ENCODE peak calls at places on chromosomes 7 and 10, in five cellular contexts. K, I, F, U and Z are unnamed samples.

GRCh38 chr7:25885057-25885576 is 266.9 kb upstream of the NFE2L3 start:
- DNase-seq in K (no peak), I (no peak), F (no peak), U (no peak), Z (no peak)

GRCh38 chr7:141920281-141920680 is 4.1 kb downstream of the OR9A4 start:
- DNase-seq in K (no peak), I (no peak), F (no peak), U (no peak), Z (peak)

GRCh38 chr7:130996841-130997231 is 262.8 kb upstream of the KLF14 start:
- DNase-seq in K (no peak), I (no peak), F (no peak), U (peak), Z (no peak)

GRCh38 chr7:84216477-84216876 is 21.9 kb upstream of the SEMA3A start:
- DNase-seq in K (no peak), I (no peak), F (no peak), U (no peak), Z (no peak)

GRCh38 chr10:90787906-90788491 is 69.8 kb downstream of the HTR7 start:
- DNase-seq in K (peak), I (peak), F (no peak), U (peak), Z (no peak)

GRCh38 chr10:74244097-74244685 is 93.2 kb downstream of the ADK start:
- DNase-seq in K (peak), I (no peak), F (no peak), U (peak), Z (peak)

GRCh38 chr7:123024989-123025758 is 29.7 kb upstream of the TAS2R16 start:
- DNase-seq in K (no peak), I (no peak), F (no peak), U (peak), Z (no peak)

GRCh38 chr10:69892436-69893215 is 90.9 kb downstream of the COL13A1 start:
- DNase-seq in K (no peak), I (no peak), F (no peak), U (no peak), Z (no peak)

GRCh38 chr7:114081606-114082425 is 163.0 kb upstream of the PPP1R3A start:
- DNase-seq in K (peak), I (no peak), F (no peak), U (peak), Z (peak)

GRCh38 chr7:118153551-118154177 is 30.3 kb upstream of the LSM8 start:
- DNase-seq in K (peak), I (no peak), F (no peak), U (peak), Z (peak)

GRCh38 chr10:15238553-15239335 is 70.3 kb upstream of the NMT2 start:
- DNase-seq in K (no peak), I (no peak), F (no peak), U (peak), Z (no peak)

GRCh38 chr7:2098496-2098895 is 134.2 kb downstream of the MAD1L1 start:
- DNase-seq in K (no peak), I (no peak), F (no peak), U (no peak), Z (no peak)

DNA sequence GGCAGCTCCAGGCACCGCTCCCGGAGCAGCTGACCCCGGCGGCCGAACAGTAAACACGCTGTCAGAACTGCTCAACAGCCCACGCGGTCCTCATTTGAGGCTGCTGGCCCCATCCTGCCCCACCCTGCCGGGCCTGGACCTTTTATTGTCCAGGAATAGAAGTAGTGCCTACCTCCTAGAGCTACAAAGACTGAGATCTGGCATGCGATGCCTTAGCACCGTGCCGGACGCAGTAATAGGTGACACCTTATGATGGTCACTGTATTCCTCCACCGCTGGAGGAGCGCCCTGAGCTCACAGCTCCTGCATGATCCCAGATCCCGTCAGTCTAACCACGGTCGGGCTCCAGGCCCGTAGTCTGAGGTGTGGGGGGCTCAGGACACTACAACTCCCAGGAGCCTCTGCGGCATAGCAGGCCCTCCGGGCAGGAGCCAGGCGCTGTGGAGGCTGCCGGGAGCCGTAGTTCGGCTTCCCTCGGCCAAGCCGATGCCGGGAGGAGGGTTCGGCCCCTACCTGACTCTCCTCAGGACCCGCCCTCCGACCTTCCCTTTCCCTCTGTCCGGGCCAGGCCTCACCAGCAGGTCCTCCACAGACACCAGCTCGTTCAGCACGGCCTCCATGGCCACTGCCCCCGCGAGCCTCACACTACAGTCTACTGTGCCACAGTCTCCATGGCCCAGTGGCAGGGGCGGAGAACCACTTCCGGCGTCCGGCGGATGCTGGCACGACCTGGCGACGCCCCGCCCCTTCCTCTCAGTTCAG is at the start of gene FIS1:
- DNase-seq in K (peak), I (peak), F (peak), U (peak), Z (peak)
- H2BK12ac ChIP-seq in K (peak), I (no peak), F (peak), U (no peak), Z (no peak)

GRCh38 chr7:111424768-111425167 is 137.5 kb downstream of the IMMP2L start:
- DNase-seq in K (no peak), I (no peak), F (no peak), U (peak), Z (peak)
- H2BK12ac ChIP-seq in K (no peak), I (no peak), F (no peak), U (no peak), Z (no peak)

GRCh38 chr10:21510218-21511070 is 15.0 kb downstream of the SKIDA1 start:
- DNase-seq in K (peak), I (no peak), F (no peak), U (no peak), Z (no peak)
- H2BK12ac ChIP-seq in K (no peak), I (no peak), F (peak), U (peak), Z (peak)

GRCh38 chr10:129761981-129762956 is 201.8 kb downstream of the EBF3 start:
- DNase-seq in K (no peak), I (peak), F (no peak), U (no peak), Z (no peak)
- H2BK12ac ChIP-seq in K (no peak), I (no peak), F (no peak), U (no peak), Z (no peak)

DNA sequence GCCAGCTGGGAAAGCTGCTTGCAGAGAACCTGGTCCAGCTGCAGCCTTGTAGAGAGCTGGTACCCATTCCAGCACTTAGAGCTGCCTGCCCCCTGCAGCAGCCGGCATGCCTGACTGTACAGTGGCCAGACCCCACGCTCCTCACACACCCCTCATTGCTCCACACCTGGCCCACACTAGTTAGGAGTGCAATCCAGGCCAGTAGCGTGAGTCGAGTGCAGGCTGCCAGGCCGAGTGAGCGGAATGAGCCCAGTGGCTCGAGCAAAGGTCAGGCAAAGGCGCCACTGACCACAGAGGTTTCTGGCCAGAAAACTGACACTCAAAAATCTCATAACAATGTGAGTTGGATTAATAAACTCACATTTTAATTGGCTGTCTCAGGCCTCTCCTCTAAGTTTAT is 921.7 kb upstream of the KCND2 start:
- DNase-seq in K (no peak), I (no peak), F (no peak), U (no peak), Z (no peak)
- H2BK12ac ChIP-seq in K (no peak), I (no peak), F (no peak), U (no peak), Z (no peak)

DNA sequence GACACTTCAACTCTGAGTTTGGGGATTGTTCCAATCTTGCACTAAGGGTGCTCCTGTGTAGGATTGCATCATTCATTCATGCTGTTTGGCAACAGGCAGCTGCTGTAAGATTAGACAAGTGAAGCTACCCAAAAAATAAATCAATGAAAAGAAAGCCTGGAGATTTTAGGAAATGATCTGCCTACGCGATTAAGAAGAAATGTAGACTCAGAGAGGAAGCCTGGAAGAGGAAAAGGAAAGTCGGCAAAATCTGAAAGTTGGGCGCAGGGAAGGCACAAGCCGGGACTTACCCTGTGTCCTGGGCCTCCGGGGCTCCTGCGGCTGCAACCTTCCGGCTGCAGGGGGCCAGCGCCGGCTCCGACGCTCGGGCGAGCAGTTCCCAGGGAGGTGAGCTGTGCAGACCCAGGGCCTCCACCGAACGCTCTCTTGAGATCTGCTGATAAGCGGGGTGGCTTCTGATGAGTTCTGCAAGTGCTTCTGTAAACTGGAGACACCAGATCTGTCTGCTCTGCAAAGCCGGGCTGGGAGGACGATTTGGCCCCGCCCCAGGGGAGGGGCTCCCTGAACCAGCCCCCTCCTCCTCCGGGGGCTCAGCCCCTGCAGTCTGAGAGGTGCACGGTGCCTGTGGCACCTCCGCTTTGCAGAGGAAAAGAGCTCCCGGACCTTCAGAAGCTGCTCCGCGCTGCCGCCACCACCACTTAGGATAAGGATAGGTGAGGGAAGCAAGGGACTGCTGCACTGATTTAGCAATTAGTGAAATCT is 17.4 kb downstream of the PSPH start:
- DNase-seq in K (peak), I (peak), F (peak), U (peak), Z (peak)
- H2BK12ac ChIP-seq in K (no peak), I (no peak), F (no peak), U (no peak), Z (no peak)

GRCh38 chr10:18490755-18491154 is 160.6 kb downstream of the NSUN6 start:
- DNase-seq in K (no peak), I (no peak), F (no peak), U (no peak), Z (no peak)
- H2BK12ac ChIP-seq in K (no peak), I (no peak), F (no peak), U (no peak), Z (no peak)

DNA sequence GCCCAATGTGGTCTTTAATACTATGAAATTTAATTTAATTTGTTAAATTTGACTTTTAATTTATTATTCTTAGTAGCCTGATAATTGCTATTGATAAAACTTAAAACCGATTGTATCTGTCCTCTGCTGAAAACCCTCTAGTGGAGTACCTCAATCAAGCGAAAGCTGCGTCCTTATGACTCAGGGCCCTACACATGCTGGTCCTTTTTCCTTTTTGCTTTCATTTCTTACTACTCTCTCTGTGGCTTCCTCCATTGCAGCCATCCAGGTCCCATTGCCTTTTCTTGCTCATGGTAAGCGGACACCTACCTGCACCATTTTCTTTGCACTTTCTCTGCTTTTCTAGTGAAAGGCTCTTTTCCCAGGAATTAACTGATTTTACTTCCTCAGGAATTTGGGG is 301.1 kb downstream of the INHBA start:
- DNase-seq in K (no peak), I (no peak), F (no peak), U (no peak), Z (no peak)
- H2BK12ac ChIP-seq in K (no peak), I (no peak), F (no peak), U (no peak), Z (peak)